ENCODE peak calls at places on chromosomes 12 and 14, in six cellular contexts. One of them, this sample, is unnamed.

GRCh38 chr12:108696111-108696995 is 35.0 kb downstream of the CORO1C start:
- DNase-seq in activated T-helper 1 cell treated with anti-CD3 and anti-CD28 coated beads, Interleukin-12 subunit alpha, Interleukin-12 subunit beta, Interleukin-2, Interleukin-4 antibody, amounts not matched to agents 30 ng/mL and 10 ng/mL and 1 ng/mL, durations not matched to agents 14 hours and 24 hours and 36 hours: no peak
- DNase-seq in dorsolateral prefrontal cortex: no peak
- DNase-seq in T-cell: no peak
- DNase-seq in CD4-positive, alpha-beta memory T cell: no peak
- DNase-seq in NCI-H345: peak
- DNase-seq in this sample: no peak

GRCh38 chr14:26917086-26917485 is 319.3 kb upstream of the NOVA1 start:
- DNase-seq in dorsolateral prefrontal cortex: no peak
- DNase-seq in T-cell: no peak
- DNase-seq in NCI-H345: no peak
- DNase-seq in CD4-positive, alpha-beta memory T cell: no peak
- DNase-seq in activated T-helper 1 cell treated with anti-CD3 and anti-CD28 coated beads, Interleukin-12 subunit alpha, Interleukin-12 subunit beta, Interleukin-2, Interleukin-4 antibody, amounts not matched to agents 30 ng/mL and 10 ng/mL and 1 ng/mL, durations not matched to agents 14 hours and 24 hours and 36 hours: no peak
- DNase-seq in this sample: no peak

GRCh38 chr12:113838896-113839295 is 127.2 kb downstream of the RBM19 start:
- DNase-seq in T-cell: no peak
- DNase-seq in dorsolateral prefrontal cortex: no peak
- DNase-seq in activated T-helper 1 cell treated with anti-CD3 and anti-CD28 coated beads, Interleukin-12 subunit alpha, Interleukin-12 subunit beta, Interleukin-2, Interleukin-4 antibody, amounts not matched to agents 30 ng/mL and 10 ng/mL and 1 ng/mL, durations not matched to agents 14 hours and 24 hours and 36 hours: no peak
- DNase-seq in CD4-positive, alpha-beta memory T cell: no peak
- DNase-seq in NCI-H345: no peak
- DNase-seq in this sample: no peak

GRCh38 chr14:60757617-60758016 is 23.1 kb downstream of the MNAT1 start:
- DNase-seq in activated T-helper 1 cell treated with anti-CD3 and anti-CD28 coated beads, Interleukin-12 subunit alpha, Interleukin-12 subunit beta, Interleukin-2, Interleukin-4 antibody, amounts not matched to agents 30 ng/mL and 10 ng/mL and 1 ng/mL, durations not matched to agents 14 hours and 24 hours and 36 hours: no peak
- DNase-seq in T-cell: no peak
- DNase-seq in CD4-positive, alpha-beta memory T cell: no peak
- DNase-seq in NCI-H345: no peak
- DNase-seq in dorsolateral prefrontal cortex: no peak
- DNase-seq in this sample: no peak

GRCh38 chr12:20434993-20435392 is 66.7 kb downstream of the PDE3A start:
- DNase-seq in dorsolateral prefrontal cortex: no peak
- DNase-seq in NCI-H345: no peak
- DNase-seq in T-cell: no peak
- DNase-seq in activated T-helper 1 cell treated with anti-CD3 and anti-CD28 coated beads, Interleukin-12 subunit alpha, Interleukin-12 subunit beta, Interleukin-2, Interleukin-4 antibody, amounts not matched to agents 30 ng/mL and 10 ng/mL and 1 ng/mL, durations not matched to agents 14 hours and 24 hours and 36 hours: no peak
- DNase-seq in CD4-positive, alpha-beta memory T cell: no peak
- DNase-seq in this sample: no peak

GRCh38 chr12:106214576-106214975 is 33.2 kb downstream of the CKAP4 start:
- DNase-seq in activated T-helper 1 cell treated with anti-CD3 and anti-CD28 coated beads, Interleukin-12 subunit alpha, Interleukin-12 subunit beta, Interleukin-2, Interleukin-4 antibody, amounts not matched to agents 30 ng/mL and 10 ng/mL and 1 ng/mL, durations not matched to agents 14 hours and 24 hours and 36 hours: no peak
- DNase-seq in T-cell: no peak
- DNase-seq in NCI-H345: no peak
- DNase-seq in CD4-positive, alpha-beta memory T cell: no peak
- DNase-seq in dorsolateral prefrontal cortex: no peak
- DNase-seq in this sample: no peak

GRCh38 chr12:12954361-12954760 is 2.4 kb upstream of the GPRC5D start:
- DNase-seq in dorsolateral prefrontal cortex: no peak
- DNase-seq in activated T-helper 1 cell treated with anti-CD3 and anti-CD28 coated beads, Interleukin-12 subunit alpha, Interleukin-12 subunit beta, Interleukin-2, Interleukin-4 antibody, amounts not matched to agents 30 ng/mL and 10 ng/mL and 1 ng/mL, durations not matched to agents 14 hours and 24 hours and 36 hours: no peak
- DNase-seq in CD4-positive, alpha-beta memory T cell: no peak
- DNase-seq in NCI-H345: no peak
- DNase-seq in T-cell: no peak
- DNase-seq in this sample: no peak

GRCh38 chr14:75969891-75970290 is 11.9 kb downstream of the TGFB3 start:
- DNase-seq in CD4-positive, alpha-beta memory T cell: no peak
- DNase-seq in T-cell: no peak
- DNase-seq in activated T-helper 1 cell treated with anti-CD3 and anti-CD28 coated beads, Interleukin-12 subunit alpha, Interleukin-12 subunit beta, Interleukin-2, Interleukin-4 antibody, amounts not matched to agents 30 ng/mL and 10 ng/mL and 1 ng/mL, durations not matched to agents 14 hours and 24 hours and 36 hours: no peak
- DNase-seq in NCI-H345: no peak
- DNase-seq in dorsolateral prefrontal cortex: no peak
- DNase-seq in this sample: no peak

GRCh38 chr12:80175307-80175930 is 76.1 kb downstream of the OTOGL start:
- DNase-seq in NCI-H345: no peak
- DNase-seq in CD4-positive, alpha-beta memory T cell: no peak
- DNase-seq in dorsolateral prefrontal cortex: no peak
- DNase-seq in activated T-helper 1 cell treated with anti-CD3 and anti-CD28 coated beads, Interleukin-12 subunit alpha, Interleukin-12 subunit beta, Interleukin-2, Interleukin-4 antibody, amounts not matched to agents 30 ng/mL and 10 ng/mL and 1 ng/mL, durations not matched to agents 14 hours and 24 hours and 36 hours: no peak
- DNase-seq in T-cell: no peak
- DNase-seq in this sample: no peak

GRCh38 chr12:111288771-111289170 is 80.1 kb downstream of the PHETA1 start:
- DNase-seq in CD4-positive, alpha-beta memory T cell: no peak
- DNase-seq in T-cell: no peak
- DNase-seq in dorsolateral prefrontal cortex: no peak
- DNase-seq in activated T-helper 1 cell treated with anti-CD3 and anti-CD28 coated beads, Interleukin-12 subunit alpha, Interleukin-12 subunit beta, Interleukin-2, Interleukin-4 antibody, amounts not matched to agents 30 ng/mL and 10 ng/mL and 1 ng/mL, durations not matched to agents 14 hours and 24 hours and 36 hours: no peak
- DNase-seq in NCI-H345: no peak
- DNase-seq in this sample: no peak

GRCh38 chr14:96264850-96265249 is 8.8 kb downstream of the BDKRB1 start:
- DNase-seq in NCI-H345: peak
- DNase-seq in CD4-positive, alpha-beta memory T cell: no peak
- DNase-seq in activated T-helper 1 cell treated with anti-CD3 and anti-CD28 coated beads, Interleukin-12 subunit alpha, Interleukin-12 subunit beta, Interleukin-2, Interleukin-4 antibody, amounts not matched to agents 30 ng/mL and 10 ng/mL and 1 ng/mL, durations not matched to agents 14 hours and 24 hours and 36 hours: no peak
- DNase-seq in dorsolateral prefrontal cortex: no peak
- DNase-seq in T-cell: no peak
- DNase-seq in this sample: no peak

GRCh38 chr12:16424531-16424930 is 77.1 kb downstream of the MGST1 start:
- DNase-seq in NCI-H345: no peak
- DNase-seq in T-cell: no peak
- DNase-seq in activated T-helper 1 cell treated with anti-CD3 and anti-CD28 coated beads, Interleukin-12 subunit alpha, Interleukin-12 subunit beta, Interleukin-2, Interleukin-4 antibody, amounts not matched to agents 30 ng/mL and 10 ng/mL and 1 ng/mL, durations not matched to agents 14 hours and 24 hours and 36 hours: no peak
- DNase-seq in CD4-positive, alpha-beta memory T cell: no peak
- DNase-seq in dorsolateral prefrontal cortex: no peak
- DNase-seq in this sample: no peak

GRCh38 chr12:95096378-95096777 is 23.0 kb upstream of the NR2C1 start:
- DNase-seq in CD4-positive, alpha-beta memory T cell: no peak
- DNase-seq in dorsolateral prefrontal cortex: no peak
- DNase-seq in NCI-H345: no peak
- DNase-seq in T-cell: no peak
- DNase-seq in activated T-helper 1 cell treated with anti-CD3 and anti-CD28 coated beads, Interleukin-12 subunit alpha, Interleukin-12 subunit beta, Interleukin-2, Interleukin-4 antibody, amounts not matched to agents 30 ng/mL and 10 ng/mL and 1 ng/mL, durations not matched to agents 14 hours and 24 hours and 36 hours: no peak
- DNase-seq in this sample: no peak